ENCODE peak calls at places on chromosome 14, in eight cellular contexts. H is PC-9; K is effector memory CD4-positive, alpha-beta T cell; N is AG08395; B is T47D; J is left colon; T is substantia nigra; S is heart left ventricle. O is an unnamed sample.

GRCh38 chr14:64410084-64410774 is 22.1 kb downstream of the MTHFD1 start:
- DNase-seq in J (no peak), B (peak; percentile 25), T (no peak), S (no peak), K (no peak), N (no peak), H (peak; percentile 85), O (no peak)

GRCh38 chr14:101118746-101119610 is 215.5 kb upstream of the RTL1 start:
- DNase-seq in B (no peak), S (peak; percentile 69), T (no peak), N (no peak), K (no peak), J (no peak), H (no peak), O (no peak)

GRCh38 chr14:52131640-52132320 is 62.9 kb upstream of the NID2 start:
- DNase-seq in T (peak; percentile 52), J (peak; percentile 80), B (peak; percentile 73), K (no peak), H (peak; percentile 78), N (peak; percentile 92), S (peak; percentile 63), O (peak; percentile 91)

GRCh38 chr14:102805941-102806340 is 28.7 kb downstream of the TRAF3 start:
- DNase-seq in B (no peak), K (no peak), T (no peak), H (no peak), S (no peak), N (no peak), J (no peak), O (no peak)

GRCh38 chr14:73491256-73491976 is 683 bp downstream of the RIOX1 start:
- DNase-seq in K (peak; percentile 65), H (peak; percentile 79), N (peak; percentile 71), T (no peak), S (peak; percentile 78), B (peak; percentile 89), J (peak; percentile 82), O (peak; percentile 84)

GRCh38 chr14:89828473-89829200 is 125.9 kb downstream of the EFCAB11 start:
- DNase-seq in B (no peak), H (no peak), S (no peak), K (no peak), N (no peak), J (no peak), T (no peak), O (no peak)

GRCh38 chr14:67457782-67458181 is 30.7 kb downstream of the TMEM229B start:
- DNase-seq in H (peak; percentile 37), B (peak; percentile 95), N (no peak), J (no peak), K (no peak), S (no peak), T (no peak), O (no peak)

GRCh38 chr14:77086017-77086727 is 11.9 kb upstream of the CIPC start:
- DNase-seq in B (peak; percentile 85), H (peak; percentile 58), J (no peak), T (no peak), K (peak; percentile 9), N (peak; percentile 55), S (no peak), O (no peak)

GRCh38 chr14:44966601-44967336 is 4.8 kb downstream of the TOGARAM1 start:
- DNase-seq in K (no peak), S (no peak), B (no peak), T (no peak), N (no peak), J (no peak), H (no peak), O (no peak)